ENCODE peak calls at places on chromosome 20, in four cellular contexts. R is HepG2, B is H1, T is K562. A is an unnamed sample.

GRCh38 chr20:35004051-35004725 is 48.5 kb downstream of the MYH7B start:
- DNase-seq in R (no peak), B (no peak), T (no peak), A (no peak)

GRCh38 chr20:35669221-35669620 is 4.5 kb upstream of the CPNE1 start:
- DNase-seq in R (no peak), B (no peak), T (no peak), A (no peak)

GRCh38 chr20:37669062-37669772 is 24.6 kb upstream of the CTNNBL1 start:
- DNase-seq in R (no peak), B (no peak), T (no peak), A (no peak)

GRCh38 chr20:46400253-46400652 is 6.2 kb downstream of the ELMO2 start:
- DNase-seq in R (no peak), B (no peak), T (no peak), A (no peak)

GRCh38 chr20:5234978-5235377 is 81.8 kb downstream of the PROKR2 start:
- DNase-seq in R (no peak), B (no peak), T (no peak), A (no peak)

GRCh38 chr20:19110866-19111460 is 101.5 kb upstream of the SLC24A3 start:
- DNase-seq in R (no peak), B (no peak), T (no peak), A (no peak)

GRCh38 chr20:24698706-24699206 is 229.3 kb downstream of the SYNDIG1 start:
- DNase-seq in R (no peak), B (no peak), T (no peak), A (no peak)

GRCh38 chr20:40992349-40993113 is 36.1 kb upstream of the TOP1 start:
- DNase-seq in R (no peak), B (no peak), T (no peak), A (no peak)

GRCh38 chr20:40812415-40813212 is 123.6 kb upstream of the MAFB start:
- DNase-seq in R (no peak), B (no peak), T (no peak), A (no peak)

DNA sequence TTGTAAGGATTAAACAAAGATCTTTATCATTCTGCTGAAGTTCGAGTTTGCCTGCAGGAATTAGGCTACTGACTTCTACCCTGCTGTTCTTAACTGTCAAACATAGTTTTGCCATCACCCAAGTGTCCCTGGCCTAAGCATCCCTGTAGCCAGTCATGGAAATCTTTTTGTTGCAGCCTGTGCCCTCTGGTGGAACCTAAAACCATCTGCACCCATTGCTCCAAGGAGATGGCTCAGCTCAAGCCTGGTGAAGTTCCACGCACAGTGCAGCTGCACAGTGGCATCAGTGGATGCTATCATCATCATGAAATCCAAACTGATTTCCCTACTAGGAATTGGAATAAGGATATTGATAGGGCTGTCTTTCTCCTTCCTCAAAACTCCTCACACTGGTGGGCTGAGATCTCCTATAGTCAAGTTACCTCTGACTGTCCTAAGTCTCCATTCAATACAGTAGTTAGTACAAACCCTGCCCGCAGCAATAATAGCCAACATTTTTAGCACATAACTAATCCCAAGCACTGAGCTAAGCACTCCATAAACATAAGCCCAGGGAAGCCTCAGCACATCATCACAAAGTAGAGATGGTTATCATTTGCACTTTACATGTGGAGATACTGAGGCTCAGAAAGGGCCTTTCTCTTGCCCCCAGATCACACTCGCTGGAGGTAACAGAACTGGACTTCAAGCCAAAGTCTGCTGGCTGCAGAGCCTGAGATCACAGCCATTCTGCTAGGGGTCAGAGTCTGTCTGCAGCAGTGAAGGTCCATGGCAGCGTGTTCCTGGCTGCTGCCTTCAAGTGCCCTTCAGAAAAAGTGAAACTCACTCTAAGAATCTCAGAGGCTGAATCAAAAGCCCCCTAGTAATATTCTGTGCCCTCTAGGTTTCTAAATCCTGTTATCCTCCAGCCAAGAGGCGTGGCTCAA is 77.2 kb upstream of the MC3R start:
- DNase-seq in R (peak; percentile 41), B (no peak), T (no peak), A (no peak)
- TF ChIP-seq JUND in R (no peak), B (no peak), T (no peak), A (no peak)

GRCh38 chr20:57167292-57167655 is 99.2 kb downstream of the BMP7 start:
- DNase-seq in R (no peak), B (no peak), T (no peak), A (no peak)
- TF ChIP-seq JUND in R (no peak), B (no peak), T (no peak), A (no peak)

GRCh38 chr20:63700199-63701050 is 4.0 kb downstream of the TNFRSF6B start:
- DNase-seq in R (no peak), B (no peak), T (no peak), A (no peak)

GRCh38 chr20:63701051-63701328 is 4.5 kb downstream of the TNFRSF6B start:
- DNase-seq in R (no peak), B (no peak), T (no peak), A (no peak)

GRCh38 chr20:63702036-63702665 is 5.6 kb downstream of the ARFRP1 start:
- DNase-seq in R (no peak), B (no peak), T (no peak), A (no peak)

GRCh38 chr20:63702751-63703470 is 4.9 kb downstream of the ARFRP1 start:
- DNase-seq in R (no peak), B (no peak), T (no peak), A (no peak)

GRCh38 chr20:63701329-63702035 is 5.0 kb downstream of the TNFRSF6B start:
- DNase-seq in R (no peak), B (no peak), T (no peak), A (no peak)
- TF ChIP-seq JUND in R (no peak), B (no peak), T (no peak), A (no peak)

GRCh38 chr20:62227977-62228958 is 8.2 kb upstream of the HRH3 start:
- DNase-seq in R (peak; percentile 46), B (no peak), T (peak; percentile 49), A (no peak)
- TF ChIP-seq JUND in R (no peak), B (no peak), T (no peak), A (no peak)

GRCh38 chr20:11409526-11409925 is 508.2 kb upstream of the BTBD3 start:
- DNase-seq in R (no peak), B (no peak), T (no peak), A (no peak)

GRCh38 chr20:11401988-11402387 is 515.7 kb upstream of the BTBD3 start:
- DNase-seq in R (no peak), B (no peak), T (no peak), A (no peak)

GRCh38 chr20:11403711-11404110 is 514.0 kb upstream of the BTBD3 start:
- DNase-seq in R (no peak), B (no peak), T (no peak), A (no peak)
- TF ChIP-seq JUND in R (no peak), B (no peak), T (no peak), A (no peak)

GRCh38 chr20:31897541-31897940 is 27.1 kb downstream of the TTLL9 start:
- DNase-seq in R (no peak), B (no peak), T (no peak), A (no peak)

GRCh38 chr20:31896049-31896448 is 25.6 kb downstream of the TTLL9 start:
- DNase-seq in R (no peak), B (no peak), T (no peak), A (no peak)

GRCh38 chr20:31890646-31891045 is 20.2 kb downstream of the TTLL9 start:
- DNase-seq in R (no peak), B (no peak), T (no peak), A (no peak)

GRCh38 chr20:31894980-31895675 is 24.7 kb downstream of the TTLL9 start:
- DNase-seq in R (peak; percentile 73), B (no peak), T (no peak), A (no peak)
- TF ChIP-seq JUND in R (no peak), B (no peak), T (no peak), A (no peak)

A was measured in HCT116.